ENCODE peak calls at places on chromosome 15, in four cellular contexts. L is T1000, P is NCI-H748 treated with DMSO at 0.1 percent for 48 hours, R is colonic mucosa. H is an unnamed sample.
A peak's percentile ranks its signal among the peaks of the same experiment; 100 is the strongest.

GRCh38 chr15:101372149-101372577 is 77.1 kb upstream of the SNRPA1 start:
- DNase-seq in L (no peak), P (no peak), R (peak; percentile 23), H (no peak)

GRCh38 chr15:51736069-51736468 is 1.4 kb downstream of the LYSMD2 start:
- DNase-seq in L (no peak), P (no peak), R (peak; percentile 16), H (no peak)

GRCh38 chr15:68315035-68315434 is 37.5 kb downstream of the FEM1B start:
- DNase-seq in L (no peak), P (no peak), R (no peak), H (no peak)

GRCh38 chr15:93929375-93930094 is 301.8 kb upstream of the MCTP2 start:
- DNase-seq in L (peak; percentile 8), P (no peak), R (peak; percentile 22), H (no peak)

GRCh38 chr15:59140422-59141226 is 35.7 kb downstream of the CCNB2 start:
- DNase-seq in L (no peak), P (no peak), R (peak; percentile 71), H (no peak)

GRCh38 chr15:99087405-99087943 is 17.4 kb upstream of the SYNM start:
- DNase-seq in L (no peak), P (no peak), R (no peak), H (no peak)

GRCh38 chr15:66730168-66731014 is 28.4 kb downstream of the SMAD6 start:
- DNase-seq in L (no peak), P (no peak), R (no peak), H (peak; percentile 87)

GRCh38 chr15:56251315-56252091 is 7.8 kb upstream of the RFX7 start:
- DNase-seq in L (no peak), P (no peak), R (no peak), H (no peak)

GRCh38 chr15:41568350-41569017 is 9.5 kb downstream of the TYRO3 start:
- DNase-seq in L (no peak), P (no peak), R (no peak), H (peak; percentile 72)

GRCh38 chr15:89958107-89958805 is 42.9 kb upstream of the ZNF710 start:
- DNase-seq in L (no peak), P (no peak), R (peak; percentile 78), H (no peak)

GRCh38 chr15:30990451-30991300 is 752 bp downstream of the MTMR10 start:
- DNase-seq in L (peak; percentile 21), P (no peak), R (no peak), H (no peak)

GRCh38 chr15:34358367-34358766 is 8.6 kb downstream of the LPCAT4 start:
- DNase-seq in L (no peak), P (no peak), R (no peak), H (no peak)

H was measured in SJSA1.